ENCODE peak calls at places on chromosomes 13 and 19, in ten cellular contexts. Q is WTC11, R is AG10803, I is tibial nerve, J is natural killer cell, C is fibroblast of lung, Z is colonic mucosa, A is breast epithelium, F is osteocyte, Y is LNCaP clone FGC. E is an unnamed sample.

GRCh38 chr13:30334663-30335386 is 27.5 kb upstream of the KATNAL1 start:
- DNase-seq in R (no peak), I (no peak), Y (no peak), A (no peak), Z (peak), C (no peak), Q (peak), J (no peak), F (no peak), E (peak)

GRCh38 chr19:14442904-14443631 is 10.0 kb downstream of the PKN1 start:
- DNase-seq in Z (no peak), J (no peak), I (no peak), F (no peak), A (no peak), Q (no peak), R (no peak), Y (no peak), C (no peak), E (no peak)

GRCh38 chr19:3360494-3361383 is 5.6 kb upstream of the NFIC start:
- DNase-seq in I (no peak), C (no peak), J (peak), Q (no peak), Y (no peak), R (no peak), A (no peak), Z (peak), F (no peak), E (peak)

GRCh38 chr13:32938907-32939306 is 77.3 kb upstream of the KL start:
- DNase-seq in F (peak), Q (no peak), Y (no peak), J (no peak), R (peak), A (no peak), C (peak), Z (no peak), I (no peak), E (peak)

GRCh38 chr19:45306040-45306439 is 16.6 kb downstream of the CKM start:
- DNase-seq in I (no peak), F (no peak), Z (no peak), C (no peak), Y (no peak), Q (no peak), J (no peak), R (no peak), A (no peak), E (no peak)

GRCh38 chr19:41886761-41887710 is 4.1 kb downstream of the ARHGEF1 start:
- DNase-seq in C (no peak), F (no peak), A (no peak), Z (no peak), I (no peak), R (no peak), Q (no peak), Y (no peak), J (peak), E (no peak)

GRCh38 chr13:75867718-75868117 is 231.6 kb downstream of the LMO7 start:
- DNase-seq in R (no peak), F (no peak), J (no peak), Z (no peak), A (no peak), I (no peak), Y (no peak), C (no peak), Q (no peak), E (no peak)

GRCh38 chr19:41883463-41883820 is 458 bp downstream of the ARHGEF1 start:
- DNase-seq in J (no peak), R (no peak), Y (no peak), C (no peak), I (no peak), Q (no peak), A (no peak), Z (no peak), F (no peak), E (no peak)

GRCh38 chr13:65336916-65337315 is 1893.2 kb downstream of the PCDH9 start:
- DNase-seq in F (no peak), Q (no peak), A (no peak), C (peak), Y (no peak), Z (no peak), J (no peak), R (peak), I (no peak), E (peak)

GRCh38 chr19:41327076-41327475 is 17.1 kb downstream of the CCDC97 start:
- DNase-seq in Q (no peak), A (no peak), R (no peak), J (peak), F (no peak), Z (no peak), I (no peak), C (no peak), Y (no peak), E (no peak)

GRCh38 chr13:39600766-39601165 is 2.2 kb downstream of the LHFPL6 start:
- DNase-seq in Y (no peak), I (peak), Z (no peak), A (no peak), F (no peak), C (no peak), J (no peak), Q (peak), R (no peak), E (no peak)

GRCh38 chr13:50080158-50080855 is 65.1 kb downstream of the KCNRG start:
- DNase-seq in F (no peak), Q (no peak), Y (no peak), J (peak), A (no peak), C (peak), I (peak), R (peak), Z (peak), E (peak)
- TF ChIP-seq CTCF in F (no peak), Q (no peak), Y (no peak), J (no peak), A (no peak), C (no peak), I (no peak), R (no peak), Z (no peak), E (no peak)

GRCh38 chr19:651991-652390 is 11.0 kb downstream of the RNF126 start:
- DNase-seq in C (no peak), A (no peak), Q (no peak), R (no peak), Z (no peak), F (no peak), I (no peak), J (no peak), Y (no peak), E (no peak)

GRCh38 chr19:652467-653389 is 10.3 kb downstream of the RNF126 start:
- DNase-seq in Q (no peak), R (no peak), I (no peak), J (no peak), C (no peak), Y (no peak), Z (no peak), A (no peak), F (no peak), E (no peak)

GRCh38 chr19:651114-651818 is 11.6 kb downstream of the FGF22 start:
- DNase-seq in Y (no peak), C (no peak), F (no peak), R (no peak), J (no peak), Q (no peak), I (no peak), Z (no peak), A (no peak), E (no peak)

GRCh38 chr19:655691-656090 is 7.3 kb downstream of the RNF126 start:
- DNase-seq in C (no peak), F (no peak), A (no peak), Y (no peak), Q (no peak), Z (no peak), R (no peak), I (no peak), J (no peak), E (no peak)

GRCh38 chr19:653425-653824 is 9.6 kb downstream of the RNF126 start:
- DNase-seq in A (no peak), J (no peak), Z (no peak), I (no peak), Q (no peak), F (no peak), R (no peak), C (no peak), Y (no peak), E (no peak)
- TF ChIP-seq CTCF in A (no peak), J (no peak), Z (no peak), I (no peak), Q (no peak), F (no peak), R (no peak), C (no peak), Y (no peak), E (no peak)

GRCh38 chr13:50123862-50124535 is 108.8 kb downstream of the KCNRG start:
- DNase-seq in A (peak), R (peak), Y (peak), C (peak), F (no peak), J (peak), Q (peak), I (peak), Z (peak), E (peak)
- TF ChIP-seq CTCF in A (no peak), R (no peak), Y (no peak), C (no peak), F (peak), J (no peak), Q (no peak), I (peak), Z (no peak), E (no peak)

GRCh38 chr13:96966415-96967102 is 27.7 kb downstream of the OXGR1 start:
- DNase-seq in Y (no peak), I (no peak), A (no peak), C (no peak), Z (no peak), F (no peak), R (no peak), J (no peak), Q (no peak), E (no peak)

GRCh38 chr13:96960379-96960778 is 33.9 kb downstream of the OXGR1 start:
- DNase-seq in F (no peak), Y (no peak), I (no peak), J (no peak), Q (no peak), A (no peak), Z (no peak), C (no peak), R (no peak), E (no peak)

GRCh38 chr13:96968027-96968426 is 26.2 kb downstream of the OXGR1 start:
- DNase-seq in C (no peak), Z (no peak), R (no peak), Q (no peak), A (no peak), F (no peak), I (no peak), Y (no peak), J (no peak), E (peak)

GRCh38 chr13:96967248-96967745 is 27.0 kb downstream of the OXGR1 start:
- DNase-seq in Z (no peak), I (no peak), Q (no peak), A (no peak), C (no peak), J (no peak), R (no peak), Y (no peak), F (no peak), E (peak)

DNA sequence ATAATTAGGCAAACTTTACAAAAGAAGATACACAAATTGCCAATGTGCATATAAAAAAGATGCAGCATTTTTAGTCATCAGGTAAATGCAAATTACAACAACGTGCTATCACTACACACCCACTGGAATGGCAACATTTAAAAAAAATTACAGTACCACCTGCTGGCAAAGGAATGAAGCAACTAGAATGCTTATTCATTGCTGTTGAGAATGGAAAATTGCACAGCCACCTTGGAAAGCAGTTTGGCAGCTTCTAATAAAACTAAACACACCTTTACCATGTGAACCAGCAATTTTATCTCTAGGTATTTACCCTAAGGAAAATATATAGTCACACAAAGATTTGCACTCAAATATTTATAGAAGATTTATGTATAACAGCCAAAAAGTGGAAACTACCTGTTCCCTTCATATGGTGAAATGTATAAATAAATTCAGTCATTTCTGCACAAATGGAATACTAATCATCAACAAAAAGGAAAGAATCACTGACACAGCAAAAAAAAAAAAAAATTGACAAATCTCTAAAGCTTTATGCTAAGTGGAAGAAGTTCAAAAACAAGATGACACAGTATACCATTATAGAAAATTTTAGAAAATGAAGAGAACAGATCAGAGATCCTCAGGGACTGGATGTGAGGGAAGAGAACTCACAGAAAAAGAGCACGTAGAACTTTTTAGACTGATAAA is 30.3 kb downstream of the OXGR1 start:
- DNase-seq in C (no peak), R (no peak), Q (no peak), F (no peak), Z (no peak), J (no peak), Y (peak), A (no peak), I (no peak), E (peak)
- TF ChIP-seq CTCF in C (no peak), R (no peak), Q (no peak), F (no peak), Z (no peak), J (no peak), Y (peak), A (no peak), I (no peak), E (peak)

GRCh38 chr19:48330012-48330681 is 4.8 kb downstream of the EMP3 start:
- DNase-seq in C (no peak), Y (no peak), A (peak), R (no peak), J (peak), F (no peak), Q (peak), I (peak), Z (peak), E (no peak)
- TF ChIP-seq CTCF in C (no peak), Y (peak), A (no peak), R (no peak), J (no peak), F (no peak), Q (no peak), I (no peak), Z (no peak), E (no peak)

GRCh38 chr19:16441661-16442071 is 30.1 kb downstream of the EPS15L1 start:
- DNase-seq in Y (no peak), C (no peak), F (no peak), J (no peak), Z (peak), R (no peak), I (no peak), A (no peak), Q (peak), E (peak)
- TF ChIP-seq CTCF in Y (peak), C (peak), F (peak), J (peak), Z (peak), R (peak), I (peak), A (no peak), Q (peak), E (peak)

DNA sequence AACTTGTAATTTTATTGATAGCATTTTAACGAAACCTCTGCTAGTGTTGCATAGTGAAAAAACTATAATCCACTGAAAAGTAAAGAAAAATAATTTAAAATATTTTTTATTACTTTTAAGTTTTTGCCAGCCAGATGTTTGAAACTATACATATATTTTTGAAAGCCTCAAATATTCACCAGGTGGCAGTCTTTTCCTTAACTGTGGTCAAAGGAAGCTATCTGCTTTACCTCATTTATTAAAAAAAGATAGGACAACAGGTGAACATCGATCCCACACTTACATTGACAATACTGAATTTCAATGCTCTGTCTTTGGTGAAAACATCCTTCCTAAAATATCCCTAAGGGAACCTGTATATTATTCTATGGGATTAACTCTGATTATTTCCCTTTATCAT is 100.5 kb downstream of the TRPC4 start:
- DNase-seq in R (no peak), J (no peak), Q (no peak), F (no peak), A (no peak), Y (no peak), C (no peak), Z (no peak), I (no peak), E (peak)
- TF ChIP-seq CTCF in R (peak), J (no peak), Q (no peak), F (peak), A (no peak), Y (peak), C (peak), Z (no peak), I (no peak), E (peak)

GRCh38 chr13:112587767-112588489 is at the start of gene TUBGCP3:
- DNase-seq in J (peak), Z (peak), A (peak), F (peak), C (peak), R (peak), Q (peak), Y (no peak), I (peak), E (peak)
- TF ChIP-seq CTCF in J (no peak), Z (no peak), A (peak), F (no peak), C (no peak), R (no peak), Q (no peak), Y (no peak), I (peak), E (no peak)

GRCh38 chr19:50460161-50460765 is 16.0 kb upstream of the EMC10 start:
- DNase-seq in I (no peak), R (peak), Z (no peak), C (peak), J (no peak), A (no peak), Q (no peak), Y (no peak), F (no peak), E (peak)
- TF ChIP-seq CTCF in I (no peak), R (no peak), Z (no peak), C (no peak), J (no peak), A (no peak), Q (no peak), Y (no peak), F (no peak), E (no peak)

GRCh38 chr19:19191920-19192882 is at the start of the genes BORCS8 and RFXANK:
- DNase-seq in R (peak), A (peak), Y (peak), I (peak), C (peak), Q (peak), F (peak), Z (peak), J (peak), E (peak)
- TF ChIP-seq CTCF in R (no peak), A (no peak), Y (no peak), I (peak), C (no peak), Q (no peak), F (no peak), Z (no peak), J (no peak), E (no peak)

E was measured in MCF 10A.